ENCODE peak calls at places on chromosomes 16 and 17, in nine cellular contexts. T is mucosa of descending colon, W is bronchial epithelial cell, O is epithelial cell of proximal tubule, X is IMR-90, K is cardiac fibroblast, H is hepatocyte, M is left ventricle myocardium inferior, J is fibroblast of lung. Q is an unnamed sample.

GRCh38 chr17:72343911-72344310 is 223.1 kb downstream of the SOX9 start:
- DNase-seq in X (peak), M (no peak), O (no peak), K (peak), T (no peak), J (peak), H (no peak), W (no peak), Q (no peak)

GRCh38 chr16:78324649-78325274 is 225.3 kb downstream of the WWOX start:
- DNase-seq in X (no peak), M (no peak), T (no peak), J (no peak), W (no peak), O (no peak), K (no peak), H (no peak), Q (no peak)

GRCh38 chr17:29560306-29560705 is 6.5 kb downstream of the ABHD15 start:
- DNase-seq in O (no peak), M (no peak), X (no peak), H (no peak), W (no peak), J (no peak), K (no peak), T (no peak), Q (no peak)

GRCh38 chr16:70749681-70750601 is 51.0 kb downstream of the VAC14 start:
- DNase-seq in K (no peak), J (no peak), X (no peak), H (no peak), T (no peak), M (no peak), O (no peak), W (no peak), Q (no peak)

GRCh38 chr16:2449118-2449517 is 10.8 kb upstream of the TEDC2 start:
- DNase-seq in O (no peak), X (no peak), H (no peak), T (no peak), K (no peak), W (no peak), J (no peak), M (no peak), Q (no peak)

GRCh38 chr16:3665508-3665907 is 11.0 kb downstream of the DNASE1 start:
- DNase-seq in T (peak), J (no peak), K (no peak), H (no peak), M (no peak), W (no peak), O (no peak), X (no peak), Q (no peak)

GRCh38 chr16:1705688-1706385 is at the start of gene MAPK8IP3:
- DNase-seq in T (peak), X (peak), J (peak), O (no peak), M (peak), W (peak), H (peak), K (peak), Q (peak)

GRCh38 chr16:79809376-79809775 is 208.8 kb upstream of the MAF start:
- DNase-seq in X (no peak), T (no peak), M (no peak), J (no peak), H (no peak), W (no peak), O (no peak), K (no peak), Q (no peak)

GRCh38 chr16:58462997-58463891 is 36.7 kb upstream of the NDRG4 start:
- DNase-seq in M (peak), X (no peak), J (no peak), H (no peak), K (no peak), T (no peak), W (no peak), O (no peak), Q (no peak)

GRCh38 chr16:58464047-58464915 is 35.7 kb upstream of the NDRG4 start:
- DNase-seq in T (no peak), H (peak), W (no peak), K (no peak), X (no peak), J (no peak), O (no peak), M (peak), Q (no peak)

GRCh38 chr16:58466396-58466795 is 33.5 kb upstream of the NDRG4 start:
- DNase-seq in M (no peak), K (no peak), T (no peak), X (no peak), W (no peak), H (no peak), O (no peak), J (no peak), Q (no peak)

GRCh38 chr16:58465817-58466216 is 34.1 kb upstream of the NDRG4 start:
- DNase-seq in H (no peak), M (no peak), O (no peak), K (no peak), J (no peak), W (no peak), T (no peak), X (no peak), Q (no peak)

GRCh38 chr16:58464916-58465731 is 34.8 kb upstream of the NDRG4 start:
- DNase-seq in T (no peak), X (no peak), M (no peak), J (peak), W (no peak), O (no peak), K (no peak), H (no peak), Q (no peak)
- H3K4me3 ChIP-seq in T (no peak), X (no peak), M (peak), J (no peak), W (no peak), O (no peak), K (peak), H (no peak), Q (no peak)

GRCh38 chr17:62693616-62694415 is 66.3 kb downstream of the MRC2 start:
- DNase-seq in K (no peak), O (no peak), J (peak), W (peak), X (no peak), M (no peak), T (no peak), H (no peak), Q (peak)

GRCh38 chr17:62696256-62696655 is 68.8 kb downstream of the MRC2 start:
- DNase-seq in X (no peak), H (no peak), M (no peak), W (no peak), T (no peak), O (no peak), J (peak), K (no peak), Q (no peak)

GRCh38 chr17:62700964-62701705 is 73.7 kb downstream of the MRC2 start:
- DNase-seq in T (no peak), H (no peak), K (no peak), W (no peak), J (no peak), O (no peak), M (no peak), X (no peak), Q (no peak)

GRCh38 chr17:62692721-62693431 is 65.4 kb downstream of the MRC2 start:
- DNase-seq in J (peak), M (no peak), T (no peak), K (peak), H (no peak), X (no peak), W (no peak), O (no peak), Q (no peak)

DNA sequence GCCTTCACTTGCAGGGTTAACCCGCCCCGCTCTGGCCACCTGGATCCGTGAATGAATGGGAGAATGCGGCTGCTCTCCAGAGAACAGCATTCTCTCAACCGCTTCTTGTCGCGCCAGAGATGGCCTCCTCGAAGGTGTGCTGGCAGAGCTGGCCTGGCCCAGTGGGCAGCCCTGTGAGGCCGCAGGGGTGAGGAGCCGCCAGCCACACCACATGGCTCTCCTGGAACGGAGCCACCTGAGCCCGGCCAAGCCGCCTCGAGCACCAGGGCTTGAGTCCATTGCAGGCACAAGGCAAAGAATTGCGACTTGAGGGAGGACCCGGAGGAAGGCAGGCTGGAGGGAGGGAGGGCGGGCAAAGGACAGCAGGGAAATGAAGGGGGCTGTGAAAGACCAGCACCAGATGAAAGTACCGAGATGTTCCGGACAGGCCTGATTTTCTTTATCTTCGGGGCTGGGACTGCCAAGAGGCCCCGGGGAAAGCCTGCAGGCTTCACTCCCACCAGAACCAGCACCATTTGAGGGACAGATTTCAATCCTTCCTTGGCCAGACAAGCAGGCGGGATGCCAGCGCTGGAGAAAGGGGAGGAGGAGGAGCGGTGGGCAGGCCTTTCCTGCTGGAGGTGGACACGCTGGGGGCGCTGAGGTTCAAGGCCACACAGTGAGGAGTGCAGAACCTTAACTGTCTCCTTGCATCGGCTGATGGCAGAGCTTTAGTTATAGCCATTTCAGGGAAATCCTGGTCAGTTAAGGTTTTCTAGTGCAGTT is 69.4 kb downstream of the MRC2 start:
- DNase-seq in H (no peak), J (no peak), W (no peak), M (no peak), O (no peak), X (no peak), T (no peak), K (no peak), Q (no peak)
- TF ChIP-seq CTCF in H (no peak), J (no peak), W (no peak), M (no peak), O (no peak), X (no peak), T (no peak), K (no peak), Q (no peak)

DNA sequence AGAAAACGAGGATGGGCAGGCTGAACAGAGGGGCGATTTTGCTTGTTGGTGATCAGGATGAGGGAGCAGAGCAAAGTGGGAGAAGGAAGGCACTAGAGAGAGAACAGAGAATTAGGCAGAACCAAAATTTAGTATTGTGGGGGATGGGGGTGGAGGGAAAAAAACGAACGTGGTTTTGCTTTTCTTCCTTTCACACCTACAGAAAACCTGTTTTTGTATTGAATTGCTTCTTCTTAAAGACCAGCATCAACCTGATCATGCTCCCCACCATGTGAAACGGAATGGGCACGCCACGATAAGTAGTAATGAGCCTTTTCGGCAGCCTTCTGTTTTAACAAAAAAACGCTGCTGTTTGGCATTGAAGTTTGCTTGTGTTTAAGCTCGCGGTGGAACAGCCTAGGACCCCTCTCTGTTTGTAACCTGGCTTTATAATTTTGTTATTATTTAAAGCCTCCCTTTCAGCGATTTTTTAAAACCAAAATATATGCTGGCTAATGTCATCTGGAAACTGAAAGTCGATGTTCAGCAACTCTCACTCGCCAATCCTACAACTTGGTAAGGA is 36.8 kb downstream of the ERCC4 start:
- DNase-seq in O (no peak), M (no peak), H (no peak), J (no peak), W (no peak), X (no peak), T (no peak), K (no peak), Q (no peak)
- H3K4me3 ChIP-seq in O (no peak), M (peak), H (no peak), J (peak), W (no peak), X (peak), T (no peak), K (peak), Q (no peak)

GRCh38 chr17:81397314-81398169 is 2.3 kb downstream of the BAHCC1 start:
- DNase-seq in H (peak), M (no peak), T (no peak), J (peak), X (peak), W (no peak), K (peak), O (no peak), Q (peak)
- TF ChIP-seq CTCF in H (peak), M (peak), T (no peak), J (no peak), X (no peak), W (peak), K (peak), O (no peak), Q (peak)